ENCODE peak calls at places on chromosomes 13 and 19, in five cellular contexts. O is Ammon's horn, Q is LoVo, V is fibroblast of lung, M is H54. A is an unnamed sample.

GRCh38 chr13:111181977-111182376 is 66.9 kb downstream of the ARHGEF7 start:
- DNase-seq in V (no peak), O (no peak), Q (no peak), M (no peak), A (no peak)

GRCh38 chr13:39417643-39418042 is 185.3 kb downstream of the LHFPL6 start:
- DNase-seq in V (peak), M (peak), Q (no peak), O (no peak), A (peak)

GRCh38 chr19:35757231-35757748 is 461 bp upstream of the HSPB6 start:
- DNase-seq in O (no peak), Q (no peak), V (peak), M (peak), A (peak)

GRCh38 chr19:52343548-52343947 is 7.5 kb downstream of the ZNF610 start:
- DNase-seq in V (peak), Q (peak), O (peak), M (peak), A (no peak)

GRCh38 chr19:6218497-6219146 is 61.2 kb downstream of the MLLT1 start:
- DNase-seq in Q (peak), V (peak), M (peak), O (peak), A (peak)

GRCh38 chr13:112984954-112985802 is 16.2 kb downstream of the MCF2L start:
- DNase-seq in M (no peak), V (no peak), O (peak), Q (peak), A (peak)

GRCh38 chr13:25771641-25772478 is 280.0 kb downstream of the SHISA2 start:
- DNase-seq in M (peak), O (no peak), Q (no peak), V (peak), A (no peak)

GRCh38 chr13:42041017-42041683 is 7.3 kb upstream of the DGKH start:
- DNase-seq in O (peak), V (peak), M (peak), Q (peak), A (peak)

GRCh38 chr13:105184221-105184620 is 1351.2 kb downstream of the EFNB2 start:
- DNase-seq in M (no peak), O (peak), V (no peak), Q (no peak), A (no peak)

GRCh38 chr19:41999878-42000208 is 5.8 kb upstream of the ATP1A3 start:
- DNase-seq in Q (no peak), V (no peak), O (no peak), M (no peak), A (no peak)

GRCh38 chr19:28242317-28242927 is 970.5 kb downstream of the UQCRFS1 start:
- DNase-seq in O (peak), M (peak), Q (no peak), V (peak), A (peak)

GRCh38 chr13:68551701-68552522 is 1321.8 kb upstream of the PCDH9 start:
- DNase-seq in O (no peak), V (no peak), Q (peak), M (no peak), A (no peak)

GRCh38 chr13:100443998-100444328 is 144.6 kb downstream of the GGACT start:
- DNase-seq in O (no peak), V (no peak), Q (no peak), M (no peak), A (no peak)

GRCh38 chr19:4575978-4576933 is 16.8 kb upstream of the SEMA6B start:
- DNase-seq in V (peak), O (peak), Q (peak), M (peak), A (peak)

GRCh38 chr19:19474950-19475781 is 40.2 kb downstream of the TSSK6 start:
- DNase-seq in M (no peak), Q (no peak), V (no peak), O (no peak), A (no peak)

GRCh38 chr13:47853236-47853635 is 147.8 kb downstream of the SUCLA2 start:
- DNase-seq in Q (no peak), M (no peak), O (no peak), V (no peak), A (no peak)

GRCh38 chr19:40791996-40792395 is 7.0 kb upstream of the EGLN2 start:
- DNase-seq in O (no peak), Q (no peak), M (no peak), V (no peak), A (no peak)

GRCh38 chr19:44792286-44792685 is 14.6 kb downstream of the CBLC start:
- DNase-seq in M (no peak), O (no peak), V (no peak), Q (no peak), A (no peak)

GRCh38 chr19:4369888-4370260 is 26.5 kb downstream of the MPND start:
- DNase-seq in M (no peak), V (no peak), Q (no peak), O (peak), A (no peak)

GRCh38 chr19:19460761-19461265 is 54.5 kb downstream of the TSSK6 start:
- DNase-seq in V (no peak), O (peak), M (no peak), Q (no peak), A (no peak)

GRCh38 chr19:5354403-5354802 is 13.8 kb upstream of the PTPRS start:
- DNase-seq in V (no peak), O (no peak), M (no peak), Q (no peak), A (peak)

GRCh38 chr13:48094404-48094780 is 512 bp downstream of the MED4 start:
- DNase-seq in V (peak), Q (no peak), O (no peak), M (no peak), A (no peak)

GRCh38 chr13:40345654-40346372 is 320.6 kb downstream of the FOXO1 start:
- DNase-seq in O (peak), V (no peak), Q (no peak), M (no peak), A (no peak)

GRCh38 chr13:99258946-99259345 is 767 bp upstream of the GPR18 start:
- DNase-seq in V (no peak), M (no peak), O (no peak), Q (no peak), A (no peak)

GRCh38 chr13:52092087-52092486 is 36.8 kb downstream of the NEK5 start:
- DNase-seq in O (no peak), M (no peak), Q (no peak), V (no peak), A (no peak)

GRCh38 chr13:46179576-46180368 is 2.2 kb downstream of the LCP1 start:
- DNase-seq in Q (no peak), V (no peak), O (peak), M (no peak), A (no peak)

GRCh38 chr13:29801737-29802305 is 48.6 kb downstream of the UBL3 start:
- DNase-seq in O (no peak), Q (no peak), V (peak), M (no peak), A (no peak)

GRCh38 chr19:46442808-46443450 is 14.2 kb upstream of the PNMA8C start:
- DNase-seq in V (peak), M (peak), O (no peak), Q (peak), A (peak)

GRCh38 chr19:49954092-49954825 is 6.7 kb downstream of the SIGLEC11 start:
- DNase-seq in M (no peak), V (peak), Q (no peak), O (no peak), A (peak)

GRCh38 chr19:2235396-2236284 is 489 bp downstream of the PLEKHJ1 start:
- DNase-seq in Q (peak), M (no peak), O (no peak), V (no peak), A (peak)

GRCh38 chr13:106472621-106473020 is 62.8 kb downstream of the EFNB2 start:
- DNase-seq in V (no peak), O (no peak), M (peak), Q (peak), A (no peak)

GRCh38 chr13:47548294-47548825 is 452.7 kb downstream of the SUCLA2 start:
- DNase-seq in M (no peak), V (peak), Q (no peak), O (no peak), A (no peak)

GRCh38 chr13:99153219-99153618 is 47.4 kb upstream of the UBAC2 start:
- DNase-seq in O (no peak), V (no peak), Q (no peak), M (no peak), A (no peak)

GRCh38 chr13:110575322-110576069 is 14.0 kb upstream of the RAB20 start:
- DNase-seq in V (peak), O (peak), Q (no peak), M (peak), A (no peak)

GRCh38 chr19:39351537-39352037 is 9.4 kb downstream of the SAMD4B start:
- DNase-seq in M (no peak), Q (no peak), V (peak), O (peak), A (no peak)

GRCh38 chr13:24997367-24997967 is 98.5 kb upstream of the PABPC3 start:
- DNase-seq in O (peak), M (no peak), Q (peak), V (peak), A (peak)

GRCh38 chr19:16301999-16302694 is 22.5 kb upstream of the KLF2 start:
- DNase-seq in M (peak), V (peak), O (no peak), Q (peak), A (peak)

GRCh38 chr13:43911283-43911682 is 31.6 kb downstream of the LACC1 start:
- DNase-seq in V (no peak), O (no peak), Q (no peak), M (no peak), A (peak)

GRCh38 chr19:11375143-11375948 is 880 bp downstream of the SWSAP1 start:
- DNase-seq in O (no peak), Q (no peak), M (no peak), V (no peak), A (peak)